ENCODE peak calls at places on chromosomes 7 and 10, in five cellular contexts. F is activated naive CD4-positive, alpha-beta T cell treated with Interleukin-2 at 50 U/mL for 16 hours; N is H7; K is HT1080; A is NCI-H1105. E is an unnamed sample.

GRCh38 chr7:14747701-14748100 is 154.8 kb downstream of the DGKB start:
- DNase-seq in F (no peak), A (peak; percentile 45), N (no peak), K (no peak), E (no peak)

GRCh38 chr7:16670021-16670420 is 24.0 kb downstream of the BZW2 start:
- DNase-seq in A (no peak), N (no peak), K (no peak), F (no peak), E (no peak)

GRCh38 chr10:102814873-102815661 is 22.1 kb downstream of the CYP17A1 start:
- DNase-seq in F (no peak), K (peak; percentile 43), A (no peak), N (no peak), E (no peak)

GRCh38 chr7:106372595-106373318 is 88.0 kb upstream of the NAMPT start:
- DNase-seq in K (no peak), F (no peak), N (no peak), A (no peak), E (no peak)

GRCh38 chr10:30094601-30095000 is 35.2 kb upstream of the JCAD start:
- DNase-seq in N (no peak), K (no peak), F (no peak), A (no peak), E (no peak)

GRCh38 chr10:103852189-103852711 is 3.1 kb downstream of the SH3PXD2A start:
- DNase-seq in N (no peak), A (no peak), F (no peak), K (no peak), E (no peak)

GRCh38 chr7:136998495-136998894 is 130.0 kb downstream of the CHRM2 start:
- DNase-seq in F (no peak), K (no peak), A (no peak), N (no peak), E (no peak)

GRCh38 chr10:113454341-113455061 is 98.4 kb upstream of the HABP2 start:
- DNase-seq in K (peak; percentile 15), F (no peak), A (no peak), N (peak; percentile 82), E (peak; percentile 27)

GRCh38 chr10:19592276-19592675 is 224.0 kb upstream of the PLXDC2 start:
- DNase-seq in N (no peak), A (no peak), K (peak; percentile 85), F (no peak), E (no peak)

GRCh38 chr7:148242271-148242801 is 348.2 kb upstream of the C7orf33 start:
- DNase-seq in K (peak; percentile 58), N (peak; percentile 76), A (no peak), F (no peak), E (peak; percentile 66)

GRCh38 chr10:98536551-98536950 is 89.8 kb upstream of the HPS1 start:
- DNase-seq in N (no peak), K (peak; percentile 58), A (no peak), F (no peak), E (no peak)

GRCh38 chr10:58755688-58756087 is 243.0 kb downstream of the BICC1 start:
- DNase-seq in N (no peak), K (peak; percentile 46), F (no peak), A (no peak), E (no peak)

E was measured in midbrain.